ENCODE peak calls at places on chromosomes 16 and 17, in four cellular contexts. Z, Y, E and P are unnamed samples.

GRCh38 chr17:43908111-43908721 is 880 bp upstream of the MPP2 start:
- DNase-seq in Z (peak), Y (no peak), E (no peak), P (peak)

GRCh38 chr17:76674600-76674999 is 31.0 kb upstream of the ST6GALNAC1 start:
- DNase-seq in Z (no peak), Y (no peak), E (no peak), P (no peak)

GRCh38 chr17:82787081-82787848 is 35.4 kb downstream of the TBCD start:
- DNase-seq in Z (no peak), Y (no peak), E (no peak), P (no peak)

GRCh38 chr17:4586043-4586442 is 1.7 kb downstream of the SMTNL2 start:
- DNase-seq in Z (no peak), Y (no peak), E (no peak), P (no peak)

GRCh38 chr16:72819345-72819744 is 228.6 kb downstream of the ZFHX3 start:
- DNase-seq in Z (no peak), Y (no peak), E (no peak), P (no peak)

GRCh38 chr17:21458036-21458435 is 81.9 kb downstream of the KCNJ12 start:
- DNase-seq in Z (no peak), Y (no peak), E (no peak), P (no peak)

GRCh38 chr17:42311240-42312034 is 23.1 kb downstream of the STAT5A start:
- DNase-seq in Z (peak), Y (no peak), E (no peak), P (peak)

GRCh38 chr16:87129771-87130170 is 187.4 kb downstream of the C16orf95 start:
- DNase-seq in Z (no peak), Y (no peak), E (no peak), P (no peak)

GRCh38 chr16:85821441-85821901 is 22.0 kb downstream of the COX4I1 start:
- DNase-seq in Z (peak), Y (no peak), E (peak), P (peak)

GRCh38 chr17:61235001-61235820 is 164.4 kb upstream of the TBX2 start:
- DNase-seq in Z (no peak), Y (no peak), E (no peak), P (no peak)

GRCh38 chr17:17681744-17682292 is 560 bp downstream of the RAI1 start:
- DNase-seq in Z (no peak), Y (no peak), E (no peak), P (peak)

GRCh38 chr16:87465306-87465705 is 27.5 kb downstream of the ZCCHC14 start:
- DNase-seq in Z (peak), Y (no peak), E (no peak), P (peak)

GRCh38 chr17:61468263-61468907 is 16.2 kb downstream of the TBX4 start:
- DNase-seq in Z (no peak), Y (no peak), E (no peak), P (no peak)

GRCh38 chr16:56189990-56190902 is 1.0 kb upstream of the GNAO1 start:
- DNase-seq in Z (no peak), Y (no peak), E (no peak), P (no peak)

DNA sequence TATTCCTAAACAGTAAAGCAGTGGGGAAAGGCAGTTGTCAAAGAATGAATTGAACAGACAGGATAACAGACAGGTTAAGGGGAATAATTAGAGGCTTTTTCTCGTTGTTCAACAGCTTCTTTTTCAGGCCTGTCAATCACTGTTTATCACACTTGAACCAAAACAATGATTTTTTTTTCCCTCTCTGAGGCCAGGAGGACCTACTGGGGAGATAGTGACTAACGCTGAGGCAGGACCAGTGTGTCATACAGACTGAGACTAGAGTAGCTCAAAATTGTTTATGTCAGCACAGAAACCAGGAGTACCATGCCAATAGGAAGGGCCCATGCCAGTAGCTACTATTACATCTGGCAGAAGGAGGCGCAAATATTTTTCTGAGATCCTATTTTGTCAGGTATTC is 41.3 kb upstream of the NLK start:
- DNase-seq in Z (no peak), Y (no peak), E (no peak), P (no peak)
- TF ChIP-seq POLR2AphosphoS5 in Z (no peak), Y (no peak), E (no peak), P (no peak)

DNA sequence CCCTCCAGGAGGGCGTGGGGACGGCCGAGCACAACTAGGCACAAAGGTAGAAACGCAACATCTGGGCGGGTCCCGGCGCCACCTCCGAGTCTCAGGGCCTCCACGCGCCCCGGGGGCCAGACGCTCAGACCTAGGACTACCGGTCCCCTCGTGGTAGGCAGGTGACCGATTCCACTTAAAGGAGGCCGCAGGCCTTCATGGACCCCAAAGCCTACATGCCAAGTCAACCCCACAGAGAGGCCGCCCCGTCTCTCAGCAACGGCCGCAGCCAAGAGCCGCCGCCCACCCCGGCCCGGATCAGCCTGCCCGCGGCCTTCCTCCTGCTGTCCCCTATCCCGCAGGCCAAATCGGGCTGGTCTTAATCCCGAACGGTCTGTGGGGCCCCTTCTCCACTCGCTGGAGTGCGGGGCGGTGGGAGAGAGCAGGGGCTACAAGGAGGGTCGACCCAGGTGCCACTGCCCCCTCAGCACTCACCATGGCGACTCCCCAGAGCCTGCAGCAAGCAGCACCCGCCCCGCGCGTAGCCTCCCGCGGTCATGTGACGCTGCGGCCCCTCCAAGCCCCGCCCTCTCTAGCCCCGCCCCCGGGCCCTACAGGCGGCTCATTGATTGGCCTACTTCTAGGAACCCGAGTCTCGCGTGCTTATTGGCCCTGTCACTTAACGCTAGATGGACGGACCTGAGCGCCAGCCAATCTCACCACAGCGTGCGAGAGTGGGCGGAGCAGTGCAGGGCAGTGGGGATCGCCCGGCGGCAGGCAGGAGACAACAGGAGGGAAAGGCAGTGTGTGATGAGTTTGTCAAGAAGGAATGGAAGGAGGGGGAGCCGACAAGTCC is at the start of gene VPS35:
- DNase-seq in Z (peak), Y (peak), E (peak), P (peak)
- TF ChIP-seq CTCF in Z (no peak), Y (peak), E (peak), P (no peak)

GRCh38 chr16:20903116-20903888 is 2.7 kb downstream of the LYRM1 start:
- DNase-seq in Z (no peak), Y (no peak), E (no peak), P (peak)

GRCh38 chr16:20906225-20906870 is 5.8 kb downstream of the LYRM1 start:
- DNase-seq in Z (no peak), Y (no peak), E (no peak), P (no peak)

GRCh38 chr16:20905576-20905975 is 5.0 kb downstream of the LYRM1 start:
- DNase-seq in Z (no peak), Y (no peak), E (no peak), P (no peak)

GRCh38 chr16:20903889-20904506 is 3.4 kb downstream of the LYRM1 start:
- DNase-seq in Z (no peak), Y (no peak), E (no peak), P (no peak)

GRCh38 chr16:20904507-20905079 is 4.0 kb downstream of the LYRM1 start:
- DNase-seq in Z (peak), Y (no peak), E (no peak), P (peak)
- TF ChIP-seq POLR2AphosphoS5 in Z (no peak), Y (peak), E (no peak), P (peak)

GRCh38 chr17:409308-409847 is 56.8 kb upstream of the RPH3AL start:
- DNase-seq in Z (no peak), Y (no peak), E (no peak), P (no peak)

GRCh38 chr17:411416-412120 is 59.0 kb upstream of the RPH3AL start:
- DNase-seq in Z (no peak), Y (no peak), E (no peak), P (no peak)

GRCh38 chr17:409848-410673 is 57.5 kb upstream of the RPH3AL start:
- DNase-seq in Z (peak), Y (peak), E (peak), P (peak)

GRCh38 chr17:412211-413015 is 59.8 kb upstream of the RPH3AL start:
- DNase-seq in Z (peak), Y (peak), E (no peak), P (peak)

GRCh38 chr17:410674-411401 is 58.2 kb upstream of the RPH3AL start:
- DNase-seq in Z (no peak), Y (no peak), E (no peak), P (no peak)
- TF ChIP-seq CTCF in Z (no peak), Y (no peak), E (no peak), P (no peak)